ENCODE peak calls at places on chromosomes 2 and 18, in eight cellular contexts. U is HCT116, K is nephron progenitor cell, A is sigmoid colon, E is astrocyte of the spinal cord, W is IMR-90, V is heart left ventricle, T is brain microvascular endothelial cell. Q is an unnamed sample.

GRCh38 chr2:7611750-7612149 is 694.5 kb downstream of the RNF144A start:
- DNase-seq in U (no peak), K (no peak), A (no peak), E (no peak), W (no peak), V (no peak), T (no peak), Q (no peak)

GRCh38 chr2:166831930-166832329 is 56.4 kb upstream of the XIRP2 start:
- DNase-seq in U (no peak), K (no peak), A (no peak), E (no peak), W (peak), V (no peak), T (no peak), Q (no peak)

GRCh38 chr2:54403512-54404238 is 52.5 kb upstream of the SPTBN1 start:
- DNase-seq in U (no peak), K (no peak), A (no peak), E (no peak), W (no peak), V (no peak), T (no peak), Q (no peak)

GRCh38 chr2:234935311-234935710 is 16.5 kb upstream of the SH3BP4 start:
- DNase-seq in U (no peak), K (no peak), A (no peak), E (no peak), W (no peak), V (no peak), T (no peak), Q (no peak)

GRCh38 chr2:235263205-235264120 is 230.4 kb upstream of the AGAP1 start:
- DNase-seq in U (peak), K (peak), A (peak), E (peak), W (peak), V (peak), T (peak), Q (no peak)

GRCh38 chr2:235605306-235605998 is 111.6 kb downstream of the AGAP1 start:
- DNase-seq in U (no peak), K (peak), A (peak), E (peak), W (peak), V (peak), T (peak), Q (no peak)

GRCh38 chr2:228444156-228444555 is 262.7 kb upstream of the SPHKAP start:
- DNase-seq in U (no peak), K (no peak), A (no peak), E (no peak), W (no peak), V (no peak), T (no peak), Q (no peak)

GRCh38 chr2:1546023-1546591 is 132.8 kb downstream of the TPO start:
- DNase-seq in U (peak), K (peak), A (no peak), E (peak), W (peak), V (no peak), T (peak), Q (no peak)

GRCh38 chr2:207296265-207296948 is 130.7 kb upstream of the KLF7 start:
- DNase-seq in U (no peak), K (no peak), A (no peak), E (no peak), W (peak), V (peak), T (no peak), Q (no peak)

GRCh38 chr2:112627060-112628040 is 18.4 kb upstream of the SLC20A1 start:
- DNase-seq in U (no peak), K (no peak), A (peak), E (peak), W (peak), V (peak), T (peak), Q (no peak)

GRCh38 chr18:79515331-79515730 is 119.6 kb downstream of the NFATC1 start:
- DNase-seq in U (no peak), K (no peak), A (peak), E (no peak), W (no peak), V (no peak), T (no peak), Q (no peak)

GRCh38 chr18:79637921-79638855 is 41.4 kb upstream of the CTDP1 start:
- DNase-seq in U (no peak), K (no peak), A (peak), E (no peak), W (no peak), V (no peak), T (no peak), Q (no peak)

GRCh38 chr18:54961016-54961423 is 1.8 kb upstream of the CCDC68 start:
- DNase-seq in U (no peak), K (no peak), A (no peak), E (no peak), W (peak), V (no peak), T (no peak), Q (no peak)

GRCh38 chr18:64405161-64405560 is 256.3 kb upstream of the LINC00305 start:
- DNase-seq in U (no peak), K (no peak), A (no peak), E (peak), W (peak), V (no peak), T (peak), Q (no peak)

GRCh38 chr18:9750112-9750511 is 42.0 kb downstream of the RAB31 start:
- DNase-seq in U (no peak), K (no peak), A (no peak), E (no peak), W (no peak), V (no peak), T (no peak), Q (no peak)

GRCh38 chr2:239227111-239227581 is 173.7 kb downstream of the HDAC4 start:
- DNase-seq in U (no peak), K (no peak), A (peak), E (no peak), W (no peak), V (no peak), T (no peak), Q (no peak)

GRCh38 chr2:39266139-39266805 is 22.5 kb upstream of the CDKL4 start:
- DNase-seq in U (no peak), K (no peak), A (no peak), E (no peak), W (peak), V (no peak), T (no peak), Q (no peak)

GRCh38 chr2:108884629-108885028 is 98.1 kb downstream of the CCDC138 start:
- DNase-seq in U (no peak), K (no peak), A (no peak), E (no peak), W (no peak), V (no peak), T (no peak), Q (no peak)

GRCh38 chr2:218662377-218662776 is 2.9 kb downstream of the BCS1L start:
- DNase-seq in U (no peak), K (no peak), A (peak), E (no peak), W (no peak), V (no peak), T (no peak), Q (no peak)

GRCh38 chr2:157868993-157869392 is 7.1 kb downstream of the ACVR1 start:
- DNase-seq in U (no peak), K (no peak), A (no peak), E (no peak), W (peak), V (no peak), T (no peak), Q (no peak)

GRCh38 chr2:16972276-16972675 is 306.6 kb upstream of the CYRIA start:
- DNase-seq in U (no peak), K (no peak), A (no peak), E (peak), W (no peak), V (no peak), T (no peak), Q (no peak)

GRCh38 chr2:1366546-1367134 is 46.6 kb upstream of the TPO start:
- DNase-seq in U (no peak), K (no peak), A (peak), E (no peak), W (no peak), V (no peak), T (no peak), Q (no peak)

GRCh38 chr2:95023222-95023597 is 2.3 kb upstream of the MAL start:
- DNase-seq in U (peak), K (no peak), A (no peak), E (no peak), W (no peak), V (no peak), T (no peak), Q (no peak)

GRCh38 chr2:28449126-28449488 is 46.8 kb upstream of the PLB1 start:
- DNase-seq in U (no peak), K (no peak), A (peak), E (no peak), W (no peak), V (no peak), T (no peak), Q (no peak)

GRCh38 chr2:105361132-105361889 is 24.0 kb downstream of the C2orf49 start:
- DNase-seq in U (no peak), K (no peak), A (no peak), E (no peak), W (no peak), V (no peak), T (no peak), Q (peak)

GRCh38 chr2:64220285-64220684 is 76.1 kb upstream of the PELI1 start:
- DNase-seq in U (no peak), K (no peak), A (no peak), E (no peak), W (no peak), V (no peak), T (no peak), Q (no peak)

DNA sequence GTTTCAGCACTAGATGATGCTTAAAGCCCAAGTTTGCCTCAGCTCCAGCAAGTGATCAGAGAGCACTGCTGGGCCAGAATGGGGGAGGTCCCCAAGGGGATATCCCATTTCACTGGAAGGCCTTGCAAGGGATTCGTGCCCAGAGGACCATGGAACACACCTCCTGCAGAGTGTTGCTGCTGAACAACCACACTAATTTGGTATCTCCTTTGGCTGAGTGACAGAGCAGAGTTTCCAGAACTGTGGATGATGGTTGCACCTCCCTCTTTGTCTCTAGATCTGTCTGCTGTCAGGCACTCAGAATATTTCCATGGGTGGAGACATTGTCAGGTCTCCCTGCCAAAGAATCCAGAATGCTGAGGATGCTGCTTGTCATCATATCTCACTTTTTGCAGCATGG is 484.8 kb upstream of the NETO1 start:
- DNase-seq in U (no peak), K (peak), A (no peak), E (peak), W (peak), V (no peak), T (no peak), Q (no peak)
- TF ChIP-seq CTCF in U (no peak), K (no peak), A (no peak), E (peak), W (no peak), V (no peak), T (no peak), Q (no peak)

GRCh38 chr18:8507361-8507760 is 101.9 kb upstream of the RAB12 start:
- DNase-seq in U (peak), K (peak), A (peak), E (no peak), W (peak), V (no peak), T (peak), Q (no peak)
- TF ChIP-seq CTCF in U (peak), K (peak), A (no peak), E (peak), W (peak), V (no peak), T (peak), Q (peak)

GRCh38 chr2:201966691-201967388 is 66.8 kb upstream of the FZD7 start:
- DNase-seq in U (no peak), K (no peak), A (no peak), E (no peak), W (no peak), V (no peak), T (no peak), Q (no peak)

GRCh38 chr2:201964011-201964410 is 69.6 kb upstream of the FZD7 start:
- DNase-seq in U (no peak), K (no peak), A (peak), E (no peak), W (no peak), V (no peak), T (no peak), Q (no peak)

GRCh38 chr2:201964631-201965206 is 68.9 kb upstream of the FZD7 start:
- DNase-seq in U (no peak), K (no peak), A (peak), E (peak), W (no peak), V (no peak), T (no peak), Q (no peak)

GRCh38 chr2:201968045-201968444 is 65.6 kb upstream of the FZD7 start:
- DNase-seq in U (no peak), K (no peak), A (no peak), E (no peak), W (no peak), V (no peak), T (no peak), Q (no peak)

DNA sequence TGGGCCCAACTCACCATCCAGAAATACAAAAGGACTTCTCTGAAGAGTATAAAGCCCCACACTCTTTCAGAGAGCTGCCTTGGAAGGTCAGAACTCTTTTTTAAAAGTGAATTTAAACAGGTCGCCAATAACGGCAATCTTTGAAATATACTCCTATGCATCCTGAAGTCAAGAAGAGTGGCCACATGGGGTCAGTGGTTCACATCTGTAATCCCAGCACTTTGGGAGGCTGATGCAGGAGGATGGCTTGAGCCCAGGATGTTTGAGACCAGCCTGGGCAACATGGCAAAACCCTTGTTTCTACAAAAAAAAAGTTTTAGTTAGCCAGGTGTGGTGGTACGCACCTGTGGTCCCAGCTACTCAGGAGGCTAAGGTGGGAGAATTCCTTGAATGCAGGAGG is 68.1 kb upstream of the FZD7 start:
- DNase-seq in U (no peak), K (no peak), A (no peak), E (no peak), W (no peak), V (no peak), T (no peak), Q (no peak)
- TF ChIP-seq CTCF in U (peak), K (no peak), A (no peak), E (no peak), W (peak), V (no peak), T (peak), Q (peak)

GRCh38 chr18:46449499-46449898 is 207.5 kb downstream of the LOXHD1 start:
- DNase-seq in U (no peak), K (no peak), A (no peak), E (no peak), W (no peak), V (no peak), T (no peak), Q (peak)

GRCh38 chr18:46447792-46448191 is 209.2 kb downstream of the LOXHD1 start:
- DNase-seq in U (no peak), K (no peak), A (no peak), E (no peak), W (no peak), V (no peak), T (no peak), Q (no peak)

GRCh38 chr18:46447323-46447722 is 209.7 kb downstream of the LOXHD1 start:
- DNase-seq in U (no peak), K (no peak), A (no peak), E (no peak), W (no peak), V (no peak), T (no peak), Q (no peak)

GRCh38 chr18:46448347-46448746 is 208.7 kb downstream of the LOXHD1 start:
- DNase-seq in U (no peak), K (no peak), A (no peak), E (no peak), W (no peak), V (no peak), T (no peak), Q (no peak)

DNA sequence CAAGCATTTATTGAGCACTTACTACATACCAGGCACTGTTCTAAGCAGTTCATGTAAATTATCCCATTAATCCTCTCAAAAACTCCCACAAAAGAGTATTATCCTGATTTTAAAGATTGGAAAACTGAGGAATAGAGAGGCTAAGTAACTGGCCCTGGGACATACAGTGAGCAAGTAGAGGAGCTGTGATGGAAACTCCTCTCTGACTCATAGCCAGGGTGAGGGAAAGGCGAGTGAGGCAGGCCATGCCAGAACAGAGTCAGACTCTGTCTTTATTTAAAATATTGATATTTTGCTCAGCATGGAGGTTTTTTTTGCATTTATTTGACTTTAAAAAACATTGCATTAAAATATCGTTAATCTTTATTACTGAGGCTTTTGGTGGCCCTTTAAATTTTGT is 208.0 kb downstream of the LOXHD1 start:
- DNase-seq in U (no peak), K (no peak), A (no peak), E (no peak), W (no peak), V (no peak), T (no peak), Q (no peak)
- TF ChIP-seq CTCF in U (no peak), K (no peak), A (no peak), E (no peak), W (no peak), V (no peak), T (no peak), Q (no peak)

DNA sequence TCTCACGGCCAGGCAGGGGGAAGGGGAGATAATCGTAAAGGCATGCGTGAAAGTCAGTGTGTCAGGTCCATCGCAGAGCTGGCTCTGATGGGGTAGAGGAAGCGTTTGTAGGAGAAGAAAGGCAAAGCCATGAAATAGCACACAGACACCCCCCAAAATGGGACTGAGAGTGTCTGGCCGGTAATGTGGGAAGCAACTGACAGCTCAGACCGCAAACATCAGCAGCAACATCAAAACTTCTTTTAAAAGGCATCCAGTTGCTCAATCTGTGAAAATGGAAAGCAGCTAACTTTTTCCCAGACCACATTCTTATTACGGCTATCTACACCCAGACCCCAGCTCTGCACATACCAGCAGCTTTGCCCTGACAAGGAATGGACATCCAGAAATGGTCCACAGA is 232.6 kb downstream of the EN1 start:
- DNase-seq in U (no peak), K (no peak), A (no peak), E (no peak), W (no peak), V (no peak), T (peak), Q (no peak)
- TF ChIP-seq CTCF in U (no peak), K (no peak), A (no peak), E (no peak), W (no peak), V (no peak), T (no peak), Q (no peak)

GRCh38 chr2:10900216-10901109 is 11.3 kb upstream of the KCNF1 start:
- DNase-seq in U (peak), K (no peak), A (no peak), E (no peak), W (peak), V (no peak), T (no peak), Q (no peak)
- TF ChIP-seq CTCF in U (peak), K (no peak), A (no peak), E (peak), W (peak), V (no peak), T (peak), Q (peak)

GRCh38 chr2:46555011-46555410 is 75.6 kb downstream of the TMEM247 start:
- DNase-seq in U (no peak), K (no peak), A (no peak), E (no peak), W (no peak), V (no peak), T (no peak), Q (no peak)
- TF ChIP-seq CTCF in U (peak), K (peak), A (no peak), E (peak), W (no peak), V (peak), T (peak), Q (peak)

DNA sequence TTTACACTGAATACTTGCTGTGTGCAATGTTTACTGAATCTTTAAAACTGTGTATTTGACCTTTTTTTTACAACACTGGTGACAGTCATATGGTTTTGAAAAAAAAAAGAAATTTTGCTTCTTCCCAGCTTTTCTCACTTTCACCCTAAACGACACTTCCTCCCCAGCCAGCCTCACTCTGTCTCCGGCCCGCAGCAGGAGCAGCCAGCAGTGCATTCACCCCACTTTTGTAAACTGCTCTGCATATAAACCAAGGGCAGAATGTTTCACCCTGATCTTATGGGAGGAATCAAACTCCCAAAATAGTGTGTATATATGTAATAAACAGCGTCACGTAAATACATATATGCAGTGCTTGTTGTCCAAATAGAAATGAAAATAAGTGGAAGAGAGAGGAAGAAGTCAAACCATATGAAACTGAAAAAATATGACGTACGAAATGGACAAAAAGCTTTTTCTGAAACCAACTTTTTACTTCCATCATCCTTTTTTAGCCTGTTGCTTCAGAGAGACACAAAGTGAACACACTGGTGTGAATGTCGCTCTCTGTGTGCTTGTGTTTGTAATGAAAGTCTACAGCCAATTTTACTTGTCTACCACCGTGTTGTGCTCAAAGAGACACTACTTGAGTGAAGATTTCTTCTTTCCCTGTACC is 54.2 kb downstream of the ZCCHC2 start:
- DNase-seq in U (no peak), K (no peak), A (no peak), E (no peak), W (no peak), V (no peak), T (no peak), Q (no peak)
- TF ChIP-seq CTCF in U (no peak), K (no peak), A (no peak), E (no peak), W (no peak), V (no peak), T (no peak), Q (no peak)

GRCh38 chr2:205745661-205746407 is 63.5 kb downstream of the NRP2 start:
- DNase-seq in U (no peak), K (no peak), A (no peak), E (no peak), W (no peak), V (no peak), T (no peak), Q (no peak)
- TF ChIP-seq CTCF in U (no peak), K (no peak), A (no peak), E (no peak), W (no peak), V (no peak), T (no peak), Q (no peak)